ENCODE peak calls at places on chromosomes 7 and 10, in six cellular contexts. One of them, this sample, is unnamed.

GRCh38 chr7:114084381-114085312 is 165.8 kb upstream of the PPP1R3A start:
- DNase-seq in B cell: no peak
- DNase-seq in OCI-LY7: no peak
- DNase-seq in fibroblast of mammary gland: peak; percentile 20
- DNase-seq in spleen: peak; percentile 74
- DNase-seq in NCI-H460: no peak
- DNase-seq in this sample: no peak

GRCh38 chr10:112565434-112566053 is 118.5 kb downstream of the VTI1A start:
- DNase-seq in B cell: no peak
- DNase-seq in OCI-LY7: peak; percentile 32
- DNase-seq in fibroblast of mammary gland: peak; percentile 76
- DNase-seq in spleen: no peak
- DNase-seq in NCI-H460: peak; percentile 78
- DNase-seq in this sample: no peak

GRCh38 chr10:73042130-73042529 is 54.5 kb downstream of the P4HA1 start:
- DNase-seq in B cell: no peak
- DNase-seq in OCI-LY7: no peak
- DNase-seq in fibroblast of mammary gland: no peak
- DNase-seq in spleen: no peak
- DNase-seq in NCI-H460: no peak
- DNase-seq in this sample: no peak

GRCh38 chr10:90167174-90168064 is 466.0 kb downstream of the KIF20B start:
- DNase-seq in B cell: no peak
- DNase-seq in OCI-LY7: no peak
- DNase-seq in fibroblast of mammary gland: peak; percentile 88
- DNase-seq in spleen: no peak
- DNase-seq in NCI-H460: no peak
- DNase-seq in this sample: no peak

GRCh38 chr10:128116851-128117615 is 9.2 kb downstream of the MKI67 start:
- DNase-seq in B cell: no peak
- DNase-seq in OCI-LY7: no peak
- DNase-seq in fibroblast of mammary gland: peak; percentile 63
- DNase-seq in spleen: no peak
- DNase-seq in NCI-H460: no peak
- DNase-seq in this sample: no peak

GRCh38 chr10:97889461-97890265 is 40.0 kb downstream of the GOLGA7B start:
- DNase-seq in B cell: no peak
- DNase-seq in OCI-LY7: no peak
- DNase-seq in fibroblast of mammary gland: peak; percentile 39
- DNase-seq in spleen: peak; percentile 66
- DNase-seq in NCI-H460: peak; percentile 81
- DNase-seq in this sample: no peak

GRCh38 chr10:132850896-132851295 is 64.9 kb upstream of the NKX6-2 start:
- DNase-seq in B cell: no peak
- DNase-seq in OCI-LY7: no peak
- DNase-seq in fibroblast of mammary gland: no peak
- DNase-seq in spleen: peak; percentile 54
- DNase-seq in NCI-H460: no peak
- DNase-seq in this sample: peak; percentile 75

GRCh38 chr10:89476150-89476549 is 59.2 kb downstream of the SLC16A12 start:
- DNase-seq in B cell: no peak
- DNase-seq in OCI-LY7: no peak
- DNase-seq in fibroblast of mammary gland: no peak
- DNase-seq in spleen: no peak
- DNase-seq in NCI-H460: no peak
- DNase-seq in this sample: no peak

GRCh38 chr7:34190299-34190698 is 285.0 kb downstream of the BMPER start:
- DNase-seq in B cell: no peak
- DNase-seq in OCI-LY7: no peak
- DNase-seq in fibroblast of mammary gland: no peak
- DNase-seq in spleen: no peak
- DNase-seq in NCI-H460: no peak
- DNase-seq in this sample: no peak

GRCh38 chr10:44435196-44435595 is 50.3 kb upstream of the CXCL12 start:
- DNase-seq in B cell: no peak
- DNase-seq in OCI-LY7: no peak
- DNase-seq in fibroblast of mammary gland: no peak
- DNase-seq in spleen: no peak
- DNase-seq in NCI-H460: no peak
- DNase-seq in this sample: no peak

GRCh38 chr10:100878291-100878910 is 34.4 kb upstream of the SLF2 start:
- DNase-seq in B cell: no peak
- DNase-seq in OCI-LY7: peak; percentile 86
- DNase-seq in fibroblast of mammary gland: peak; percentile 75
- DNase-seq in spleen: no peak
- DNase-seq in NCI-H460: peak; percentile 76
- DNase-seq in this sample: peak; percentile 59

This sample was measured in chondrocyte.